ENCODE peak calls at places on chromosomes 13 and 19, in four cellular contexts. P is SJSA1, H is glutamatergic neuron, O is SHP77. B is an unnamed sample.

GRCh38 chr19:39438270-39438934 is 2.7 kb upstream of the RPS16 start:
- DNase-seq in P (no peak), O (no peak), H (no peak), B (no peak)

GRCh38 chr19:48644839-48645651 is 942 bp downstream of the CA11 start:
- DNase-seq in P (no peak), H (peak; percentile 71), O (peak; percentile 75), B (peak; percentile 24)

GRCh38 chr19:56120371-56121179 is 520 bp downstream of the ZNF787 start:
- DNase-seq in O (peak; percentile 58), P (peak; percentile 69), H (peak; percentile 71), B (peak; percentile 76)

GRCh38 chr19:54427586-54427985 is 12.3 kb downstream of the TTYH1 start:
- DNase-seq in O (no peak), H (no peak), P (no peak), B (no peak)

GRCh38 chr13:47901451-47901850 is 99.6 kb downstream of the SUCLA2 start:
- DNase-seq in O (no peak), P (no peak), H (no peak), B (no peak)

GRCh38 chr19:48991823-48992570 is 1.1 kb downstream of the GYS1 start:
- DNase-seq in P (peak; percentile 58), H (no peak), O (no peak), B (peak; percentile 74)

GRCh38 chr13:93996471-93996870 is 483.0 kb downstream of the DCT start:
- DNase-seq in H (no peak), P (no peak), O (no peak), B (no peak)

GRCh38 chr13:112664501-112665203 is 25.2 kb upstream of the ATP11A start:
- DNase-seq in H (no peak), P (peak; percentile 12), O (no peak), B (no peak)

GRCh38 chr13:33347866-33348265 is 62.3 kb upstream of the STARD13 start:
- DNase-seq in H (no peak), O (no peak), P (no peak), B (no peak)

GRCh38 chr13:113599396-113599795 is 14.8 kb downstream of the TFDP1 start:
- DNase-seq in H (no peak), P (no peak), O (no peak), B (no peak)

GRCh38 chr19:751501-752341 is 809 bp downstream of the MISP start:
- DNase-seq in H (no peak), O (no peak), P (peak; percentile 43), B (peak; percentile 52)

GRCh38 chr13:30375436-30375835 is 46.9 kb upstream of the UBE2L5 start:
- DNase-seq in H (no peak), P (no peak), O (no peak), B (no peak)

GRCh38 chr19:3556978-3557460 is 367 bp downstream of the MFSD12 start:
- DNase-seq in O (no peak), P (peak; percentile 45), H (peak; percentile 68), B (peak; percentile 24)

B was measured in amniotic stem cell.